ENCODE peak calls at places on chromosomes 6 and 20, in ten cellular contexts. J is hypothalamus; M is mesenteric fat pad; X is activated naive CD4-positive, alpha-beta T cell treated with anti-CD3 and anti-CD28 coated beads, Interleukin-2, amount 50 U/mL, for 16 hours; F is nephron progenitor cell; U is heart left ventricle; L is activated T-helper 2 cell treated with anti-CD3 and anti-CD28 coated beads, Interferon-gamma antibody, Interleukin-2, Interleukin-4, amounts not matched to agents 10 μg/mL and 5 μg/mL and 100 μg/mL, durations not matched to agents 14 hours and 24 hours and 36 hours; P is T-helper 17 cell; Q is DMS 273 treated with DMSO at 0.1 percent for 48 hours; Z is AG04450. N is an unnamed sample.

GRCh38 chr6:88114838-88115237 is 51.3 kb downstream of the CNR1 start:
- DNase-seq in F (no peak), Q (no peak), X (no peak), U (no peak), P (no peak), Z (no peak), M (no peak), J (no peak), L (no peak), N (no peak)

GRCh38 chr20:37358366-37359150 is 12.6 kb downstream of the SRC start:
- DNase-seq in X (no peak), U (no peak), P (no peak), M (no peak), J (no peak), Z (no peak), F (no peak), L (no peak), Q (no peak), N (no peak)

GRCh38 chr6:36196880-36197548 is 470 bp downstream of the BRPF3 start:
- DNase-seq in J (peak; percentile 96), Z (peak; percentile 96), P (peak; percentile 100), L (peak; percentile 99), M (peak; percentile 99), X (peak; percentile 100), Q (peak; percentile 75), F (peak; percentile 100), U (peak; percentile 99), N (peak; percentile 99)

GRCh38 chr6:119749341-119749740 is 399.8 kb upstream of the MAN1A1 start:
- DNase-seq in P (no peak), X (no peak), F (no peak), L (no peak), U (no peak), M (no peak), J (no peak), Q (no peak), Z (no peak), N (no peak)

GRCh38 chr6:148776321-148776966 is 29.6 kb downstream of the UST start:
- DNase-seq in L (no peak), U (no peak), F (no peak), X (no peak), Z (peak; percentile 39), P (no peak), M (no peak), Q (no peak), J (no peak), N (no peak)

GRCh38 chr6:125700591-125701353 is 48.7 kb upstream of the HEY2 start:
- DNase-seq in U (no peak), F (peak; percentile 3), J (peak; percentile 10), P (no peak), M (no peak), X (no peak), Z (no peak), Q (no peak), L (no peak), N (no peak)

GRCh38 chr20:11242320-11242719 is 568.5 kb upstream of the JAG1 start:
- DNase-seq in P (no peak), U (no peak), Z (no peak), X (no peak), M (no peak), J (no peak), F (no peak), Q (no peak), L (no peak), N (no peak)

GRCh38 chr6:5361371-5361770 is 100.1 kb downstream of the FARS2 start:
- DNase-seq in L (no peak), Z (no peak), X (no peak), M (no peak), F (no peak), Q (no peak), U (no peak), J (no peak), P (no peak), N (no peak)

GRCh38 chr6:106820412-106820852 is 154.1 kb downstream of the CD24 start:
- DNase-seq in X (no peak), F (no peak), M (no peak), L (no peak), U (no peak), Z (no peak), P (no peak), J (no peak), Q (no peak), N (no peak)

GRCh38 chr6:159305159-159305558 is 136.0 kb downstream of the FNDC1 start:
- DNase-seq in J (no peak), X (no peak), U (no peak), P (no peak), Z (no peak), M (no peak), L (no peak), Q (no peak), F (no peak), N (no peak)

GRCh38 chr6:108576724-108577123 is 16.0 kb downstream of the FOXO3 start:
- DNase-seq in P (no peak), Z (no peak), Q (no peak), F (no peak), M (no peak), U (no peak), J (no peak), X (no peak), L (no peak), N (no peak)

GRCh38 chr20:43444107-43444506 is 13.6 kb upstream of the SRSF6 start:
- DNase-seq in L (no peak), M (peak; percentile 60), Z (no peak), J (no peak), X (no peak), Q (no peak), F (no peak), U (no peak), P (no peak), N (no peak)

GRCh38 chr20:63664861-63665594 is 6.9 kb downstream of the RTEL1 start:
- DNase-seq in X (no peak), J (peak; percentile 11), U (no peak), Q (no peak), Z (no peak), L (no peak), P (no peak), M (no peak), F (peak; percentile 64), N (no peak)

GRCh38 chr6:7617954-7618764 is 28.2 kb downstream of the SNRNP48 start:
- DNase-seq in U (peak; percentile 34), M (no peak), Q (no peak), Z (no peak), X (no peak), L (no peak), F (no peak), P (no peak), J (no peak), N (no peak)

GRCh38 chr6:38079537-38079936 is 260.0 kb downstream of the ZFAND3 start:
- DNase-seq in J (no peak), P (no peak), F (no peak), U (no peak), M (no peak), L (no peak), X (no peak), Z (no peak), Q (no peak), N (no peak)

GRCh38 chr6:119541132-119541905 is 191.8 kb upstream of the MAN1A1 start:
- DNase-seq in U (no peak), X (no peak), Q (peak; percentile 32), L (no peak), Z (peak; percentile 98), F (no peak), P (no peak), J (no peak), M (no peak), N (no peak)

GRCh38 chr6:168279403-168279935 is 40.1 kb downstream of the DACT2 start:
- DNase-seq in M (peak; percentile 86), Z (no peak), Q (no peak), J (no peak), L (no peak), X (no peak), P (no peak), F (no peak), U (no peak), N (no peak)

GRCh38 chr6:28353981-28354676 is 4.4 kb downstream of the ZKSCAN3 start:
- DNase-seq in Z (no peak), L (no peak), F (no peak), Q (no peak), J (no peak), U (peak; percentile 65), X (no peak), M (no peak), P (no peak), N (no peak)

GRCh38 chr20:50332491-50332980 is 141.9 kb downstream of the CEBPB start:
- DNase-seq in M (no peak), L (no peak), Q (no peak), U (no peak), Z (no peak), P (no peak), J (no peak), X (no peak), F (peak; percentile 64), N (no peak)

GRCh38 chr20:32516985-32517873 is 67.9 kb downstream of the NOL4L start:
- DNase-seq in J (no peak), Z (no peak), F (no peak), Q (no peak), X (no peak), M (no peak), L (no peak), P (no peak), U (peak; percentile 64), N (no peak)

GRCh38 chr6:13302751-13303667 is 25.3 kb downstream of the TBC1D7 start:
- DNase-seq in L (peak; percentile 32), F (no peak), M (no peak), P (no peak), J (no peak), U (peak; percentile 60), X (no peak), Q (no peak), Z (peak; percentile 85), N (no peak)

GRCh38 chr6:82006027-82006738 is 241.4 kb downstream of the IBTK start:
- DNase-seq in L (no peak), J (no peak), M (no peak), F (no peak), P (no peak), U (no peak), Q (no peak), Z (no peak), X (no peak), N (no peak)

GRCh38 chr6:110355727-110356126 is 2.4 kb downstream of the METTL24 start:
- DNase-seq in X (no peak), M (no peak), U (no peak), P (no peak), Q (peak; percentile 45), F (no peak), L (no peak), Z (no peak), J (no peak), N (no peak)

GRCh38 chr6:28462401-28462800 is 19.1 kb upstream of the ZSCAN23 start:
- DNase-seq in M (no peak), L (peak; percentile 16), Z (no peak), P (no peak), X (no peak), Q (no peak), F (no peak), J (no peak), U (no peak), N (no peak)

GRCh38 chr20:46573788-46574581 is 23.5 kb upstream of the OCSTAMP start:
- DNase-seq in M (no peak), L (no peak), F (no peak), X (no peak), Q (no peak), J (no peak), Z (no peak), P (no peak), U (no peak), N (no peak)

GRCh38 chr20:50274570-50275430 is 84.2 kb downstream of the CEBPB start:
- DNase-seq in J (no peak), L (no peak), Z (no peak), X (no peak), M (peak; percentile 93), Q (no peak), F (no peak), P (no peak), U (peak; percentile 72), N (no peak)

GRCh38 chr6:50249493-50249892 is 199.8 kb upstream of the DEFB112 start:
- DNase-seq in X (no peak), Q (no peak), U (no peak), J (no peak), F (no peak), P (no peak), L (no peak), Z (peak; percentile 7), M (no peak), N (no peak)

GRCh38 chr6:29946787-29947186 is 4.5 kb downstream of the HLA-A start:
- DNase-seq in M (no peak), U (no peak), P (no peak), L (no peak), J (no peak), X (no peak), Z (no peak), Q (no peak), F (no peak), N (no peak)

N was measured in memory B cell.